ENCODE peak calls at places on chromosomes 2 and 18, in eight cellular contexts. One of them, this sample, is unnamed. For H3K9me3, the result is how much of the 10 kb centered on the place peaks cover.

GRCh38 chr2:237320801-237321563 is 93.0 kb downstream of the COL6A3 start:
- DNase-seq in OCI-LY7: no peak
- DNase-seq in IMR-90: no peak
- DNase-seq in endothelial cell of umbilical vein: no peak
- DNase-seq in GM23248: no peak
- DNase-seq in HCT116: no peak
- DNase-seq in fibroblast of lung: no peak
- DNase-seq in H9: no peak
- DNase-seq in this sample: no peak

GRCh38 chr2:224407241-224407680 is 5.4 kb upstream of the FAM124B start:
- DNase-seq in GM23248: no peak
- DNase-seq in OCI-LY7: peak
- DNase-seq in HCT116: no peak
- DNase-seq in IMR-90: no peak
- DNase-seq in H9: no peak
- DNase-seq in fibroblast of lung: no peak
- DNase-seq in endothelial cell of umbilical vein: peak
- DNase-seq in this sample: no peak

GRCh38 chr2:234839285-234839684 is 112.5 kb upstream of the SH3BP4 start:
- DNase-seq in OCI-LY7: no peak
- DNase-seq in endothelial cell of umbilical vein: no peak
- DNase-seq in GM23248: peak
- DNase-seq in IMR-90: no peak
- DNase-seq in H9: no peak
- DNase-seq in HCT116: no peak
- DNase-seq in fibroblast of lung: peak
- DNase-seq in this sample: peak

GRCh38 chr18:44729631-44730101 is 49.0 kb downstream of the SETBP1 start:
- DNase-seq in H9: no peak
- DNase-seq in IMR-90: peak
- DNase-seq in fibroblast of lung: peak
- DNase-seq in endothelial cell of umbilical vein: no peak
- DNase-seq in GM23248: peak
- DNase-seq in HCT116: no peak
- DNase-seq in OCI-LY7: no peak
- DNase-seq in this sample: peak

GRCh38 chr2:230318190-230319121 is 8.5 kb upstream of the SP140L start:
- DNase-seq in OCI-LY7: peak
- DNase-seq in IMR-90: no peak
- DNase-seq in H9: no peak
- DNase-seq in HCT116: no peak
- DNase-seq in endothelial cell of umbilical vein: no peak
- DNase-seq in fibroblast of lung: no peak
- DNase-seq in GM23248: no peak
- DNase-seq in this sample: no peak

GRCh38 chr2:23698733-23699391 is 228.1 kb downstream of the ATAD2B start:
- DNase-seq in IMR-90: peak
- DNase-seq in endothelial cell of umbilical vein: peak
- DNase-seq in H9: peak
- DNase-seq in HCT116: no peak
- DNase-seq in fibroblast of lung: peak
- DNase-seq in OCI-LY7: no peak
- DNase-seq in GM23248: no peak
- DNase-seq in this sample: peak

GRCh38 chr2:166653185-166653813 is 159.2 kb upstream of the SCN7A start:
- DNase-seq in OCI-LY7: no peak
- DNase-seq in fibroblast of lung: peak
- DNase-seq in HCT116: no peak
- DNase-seq in IMR-90: peak
- DNase-seq in GM23248: no peak
- DNase-seq in endothelial cell of umbilical vein: peak
- DNase-seq in H9: no peak
- DNase-seq in this sample: peak

GRCh38 chr18:58247363-58247834 is 203.4 kb downstream of the NEDD4L start:
- DNase-seq in IMR-90: peak
- DNase-seq in HCT116: no peak
- DNase-seq in fibroblast of lung: peak
- DNase-seq in GM23248: peak
- DNase-seq in OCI-LY7: no peak
- DNase-seq in endothelial cell of umbilical vein: peak
- DNase-seq in H9: peak
- DNase-seq in this sample: peak

GRCh38 chr2:106159867-106160785 is 34.0 kb downstream of the UXS1 start:
- DNase-seq in HCT116: no peak
- DNase-seq in GM23248: no peak
- DNase-seq in fibroblast of lung: no peak
- DNase-seq in IMR-90: no peak
- DNase-seq in OCI-LY7: peak
- DNase-seq in endothelial cell of umbilical vein: no peak
- DNase-seq in H9: no peak
- DNase-seq in this sample: no peak

GRCh38 chr2:47046271-47046670 is 108.8 kb downstream of the STPG4 start:
- DNase-seq in H9: no peak
- DNase-seq in OCI-LY7: no peak
- DNase-seq in HCT116: no peak
- DNase-seq in endothelial cell of umbilical vein: no peak
- DNase-seq in GM23248: no peak
- DNase-seq in fibroblast of lung: no peak
- DNase-seq in IMR-90: no peak
- DNase-seq in this sample: no peak

GRCh38 chr2:168594778-168595177 is 138.7 kb downstream of the CERS6 start:
- DNase-seq in OCI-LY7: no peak
- DNase-seq in H9: no peak
- DNase-seq in fibroblast of lung: no peak
- DNase-seq in HCT116: no peak
- DNase-seq in GM23248: no peak
- DNase-seq in endothelial cell of umbilical vein: no peak
- DNase-seq in IMR-90: no peak
- DNase-seq in this sample: no peak

GRCh38 chr2:238771193-238771592 is 76.7 kb upstream of the TWIST2 start:
- DNase-seq in GM23248: peak
- DNase-seq in fibroblast of lung: peak
- DNase-seq in OCI-LY7: no peak
- DNase-seq in IMR-90: peak
- DNase-seq in HCT116: no peak
- DNase-seq in endothelial cell of umbilical vein: no peak
- DNase-seq in H9: peak
- DNase-seq in this sample: peak

GRCh38 chr2:9964334-9964980 is 13.0 kb downstream of the GRHL1 start:
- DNase-seq in OCI-LY7: no peak
- DNase-seq in IMR-90: no peak
- DNase-seq in fibroblast of lung: no peak
- DNase-seq in GM23248: no peak
- DNase-seq in endothelial cell of umbilical vein: no peak
- DNase-seq in HCT116: no peak
- DNase-seq in H9: no peak
- DNase-seq in this sample: no peak

GRCh38 chr2:230601510-230601909 is 111.1 kb upstream of the CAB39 start:
- DNase-seq in endothelial cell of umbilical vein: no peak
- DNase-seq in OCI-LY7: peak
- DNase-seq in GM23248: no peak
- DNase-seq in IMR-90: no peak
- DNase-seq in H9: no peak
- DNase-seq in HCT116: no peak
- DNase-seq in fibroblast of lung: no peak
- DNase-seq in this sample: no peak

GRCh38 chr2:173327421-173327820 is 27.3 kb upstream of the CDCA7 start:
- DNase-seq in H9: no peak
- DNase-seq in IMR-90: no peak
- DNase-seq in endothelial cell of umbilical vein: no peak
- DNase-seq in HCT116: no peak
- DNase-seq in GM23248: no peak
- DNase-seq in fibroblast of lung: no peak
- DNase-seq in OCI-LY7: no peak
- DNase-seq in this sample: no peak
- H3K9me3 ChIP-seq in H9: under half
- H3K9me3 ChIP-seq in IMR-90: under half
- H3K9me3 ChIP-seq in endothelial cell of umbilical vein: under half
- H3K9me3 ChIP-seq in HCT116: under half
- H3K9me3 ChIP-seq in GM23248: under half
- H3K9me3 ChIP-seq in fibroblast of lung: under half
- H3K9me3 ChIP-seq in OCI-LY7: under half
- H3K9me3 ChIP-seq in this sample: under half

DNA sequence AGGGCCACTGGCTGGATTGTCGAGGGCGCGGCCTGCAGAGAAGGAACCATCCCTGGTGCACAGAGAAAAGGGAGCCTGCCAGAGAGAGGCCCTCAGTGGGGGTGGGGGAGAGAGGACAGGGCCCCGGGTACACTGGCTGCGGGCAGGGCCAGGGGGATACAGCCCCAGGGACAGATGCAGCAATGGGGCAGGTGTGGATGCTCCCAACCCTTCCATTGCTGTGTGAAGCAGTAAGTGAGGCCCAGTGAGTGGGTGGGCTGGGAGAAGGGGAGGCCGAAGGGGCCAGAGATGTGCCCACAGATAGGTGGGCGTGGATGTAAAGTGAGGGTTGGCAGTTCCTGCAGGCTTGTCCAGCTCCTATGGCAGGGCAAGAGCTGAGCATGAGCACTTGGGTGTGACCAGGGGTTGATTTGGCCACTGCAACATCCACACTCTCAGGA is 7.4 kb downstream of the AGXT start:
- DNase-seq in HCT116: no peak
- DNase-seq in endothelial cell of umbilical vein: no peak
- DNase-seq in IMR-90: no peak
- DNase-seq in GM23248: no peak
- DNase-seq in fibroblast of lung: no peak
- DNase-seq in OCI-LY7: no peak
- DNase-seq in H9: no peak
- DNase-seq in this sample: no peak
- H3K4me2 ChIP-seq in HCT116: no peak
- H3K4me2 ChIP-seq in endothelial cell of umbilical vein: no peak
- H3K4me2 ChIP-seq in IMR-90: no peak
- H3K4me2 ChIP-seq in GM23248: no peak
- H3K4me2 ChIP-seq in fibroblast of lung: no peak
- H3K4me2 ChIP-seq in OCI-LY7: no peak
- H3K4me2 ChIP-seq in H9: no peak
- H3K4me2 ChIP-seq in this sample: no peak

GRCh38 chr2:189997016-189997415 is 65.5 kb downstream of the MSTN start:
- DNase-seq in OCI-LY7: no peak
- DNase-seq in endothelial cell of umbilical vein: no peak
- DNase-seq in fibroblast of lung: no peak
- DNase-seq in H9: no peak
- DNase-seq in IMR-90: peak
- DNase-seq in HCT116: no peak
- DNase-seq in GM23248: no peak
- DNase-seq in this sample: no peak
- H3K9me3 ChIP-seq in OCI-LY7: under half
- H3K9me3 ChIP-seq in endothelial cell of umbilical vein: under half
- H3K9me3 ChIP-seq in fibroblast of lung: under half
- H3K9me3 ChIP-seq in H9: under half
- H3K9me3 ChIP-seq in IMR-90: under half
- H3K9me3 ChIP-seq in HCT116: under half
- H3K9me3 ChIP-seq in GM23248: under half
- H3K9me3 ChIP-seq in this sample: under half

GRCh38 chr2:216507220-216508143 is 8.8 kb downstream of the RPL37A start:
- DNase-seq in H9: no peak
- DNase-seq in fibroblast of lung: no peak
- DNase-seq in endothelial cell of umbilical vein: no peak
- DNase-seq in HCT116: no peak
- DNase-seq in IMR-90: no peak
- DNase-seq in GM23248: no peak
- DNase-seq in OCI-LY7: no peak
- DNase-seq in this sample: no peak
- H3K4me2 ChIP-seq in H9: no peak
- H3K4me2 ChIP-seq in fibroblast of lung: no peak
- H3K4me2 ChIP-seq in endothelial cell of umbilical vein: no peak
- H3K4me2 ChIP-seq in HCT116: no peak
- H3K4me2 ChIP-seq in IMR-90: no peak
- H3K4me2 ChIP-seq in GM23248: no peak
- H3K4me2 ChIP-seq in OCI-LY7: no peak
- H3K4me2 ChIP-seq in this sample: no peak

DNA sequence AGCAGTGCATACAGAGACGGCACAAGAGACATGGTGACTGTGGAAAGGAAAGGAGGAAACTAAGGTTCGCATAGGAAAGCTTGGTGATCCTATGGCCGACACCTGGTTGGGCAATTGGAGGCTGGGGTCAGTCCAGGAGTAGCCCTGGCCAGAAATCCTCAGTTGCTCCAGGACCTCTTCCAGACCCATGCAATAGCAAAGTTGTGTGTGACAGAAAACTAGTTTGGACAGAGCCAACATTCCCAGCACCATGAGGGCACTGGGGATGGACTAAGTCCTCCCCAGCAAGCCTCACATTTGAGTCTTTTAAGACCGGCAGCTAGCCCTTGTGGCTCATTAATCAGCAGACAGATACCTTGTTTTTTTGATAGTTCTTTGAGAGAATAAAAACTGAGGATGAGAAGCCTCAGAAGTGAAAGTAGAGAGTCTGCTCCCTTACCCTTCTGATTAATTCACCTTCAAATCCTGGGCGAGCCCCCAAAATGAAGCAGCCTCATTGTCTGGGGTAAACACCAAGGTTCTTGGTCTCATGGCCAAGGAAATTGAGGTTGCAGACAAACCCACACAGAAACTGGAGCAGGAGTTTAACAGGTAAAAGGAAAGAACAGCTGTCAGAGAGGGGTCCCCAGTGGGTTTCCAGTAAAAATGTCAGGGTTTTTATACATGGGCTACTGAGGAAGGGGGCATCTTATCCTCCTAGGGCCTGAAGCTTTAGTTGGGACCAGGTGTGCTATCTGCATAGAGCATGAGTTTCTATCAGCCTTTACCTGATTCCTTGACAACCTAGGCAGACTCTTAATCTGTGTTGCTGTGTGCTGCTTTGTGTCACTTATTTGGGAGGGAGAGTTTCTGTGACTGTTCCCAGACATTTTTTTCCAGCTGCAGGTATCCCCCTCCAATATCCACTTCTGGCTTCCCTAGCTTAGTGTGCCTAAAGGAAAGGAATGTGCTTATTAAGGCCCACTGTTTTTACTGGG is 39.1 kb downstream of the STK17B start:
- DNase-seq in fibroblast of lung: peak
- DNase-seq in OCI-LY7: peak
- DNase-seq in IMR-90: peak
- DNase-seq in GM23248: peak
- DNase-seq in endothelial cell of umbilical vein: no peak
- DNase-seq in H9: no peak
- DNase-seq in HCT116: no peak
- DNase-seq in this sample: peak
- H3K9me3 ChIP-seq in fibroblast of lung: under half
- H3K9me3 ChIP-seq in OCI-LY7: half or more
- H3K9me3 ChIP-seq in IMR-90: under half
- H3K9me3 ChIP-seq in GM23248: under half
- H3K9me3 ChIP-seq in endothelial cell of umbilical vein: under half
- H3K9me3 ChIP-seq in H9: under half
- H3K9me3 ChIP-seq in HCT116: under half
- H3K9me3 ChIP-seq in this sample: under half

DNA sequence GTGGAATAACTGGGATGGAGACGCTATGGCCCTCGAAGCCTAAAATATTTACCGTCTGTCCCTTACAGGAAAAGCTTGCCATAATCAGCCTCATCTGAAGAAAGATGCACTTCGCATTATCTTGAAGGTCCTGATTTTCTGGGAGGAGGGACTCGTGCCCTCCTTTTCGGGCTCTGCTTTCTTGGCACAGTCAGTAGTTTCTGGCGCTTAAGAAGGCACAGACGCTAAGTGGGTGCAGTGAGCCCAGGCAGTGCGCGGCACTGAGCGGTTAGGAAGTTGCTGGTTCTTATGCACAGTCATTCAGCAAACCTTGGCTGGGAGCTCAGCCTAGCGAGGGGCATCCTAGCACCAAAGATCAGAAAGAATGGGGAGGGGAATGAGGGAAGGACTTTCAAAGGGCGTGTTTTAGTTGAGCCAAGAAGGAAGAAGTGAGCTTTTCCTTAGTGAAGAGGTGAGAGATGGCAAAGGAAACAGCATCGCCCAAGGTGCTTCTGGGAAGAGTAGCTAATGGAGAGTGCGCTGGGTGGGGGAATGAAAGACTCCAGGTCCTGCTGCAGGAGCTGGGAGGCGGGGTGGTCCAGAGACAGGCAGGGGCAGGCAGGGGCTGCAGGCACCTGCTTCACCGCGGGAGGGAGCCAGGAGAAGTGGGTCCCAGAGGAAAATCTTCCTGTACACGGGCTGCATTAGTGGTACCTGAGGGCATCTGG is 64.1 kb downstream of the ZCCHC2 start:
- DNase-seq in HCT116: no peak
- DNase-seq in OCI-LY7: no peak
- DNase-seq in GM23248: no peak
- DNase-seq in IMR-90: no peak
- DNase-seq in endothelial cell of umbilical vein: no peak
- DNase-seq in H9: no peak
- DNase-seq in fibroblast of lung: no peak
- DNase-seq in this sample: no peak
- H3K4me2 ChIP-seq in HCT116: no peak
- H3K4me2 ChIP-seq in OCI-LY7: no peak
- H3K4me2 ChIP-seq in GM23248: no peak
- H3K4me2 ChIP-seq in IMR-90: no peak
- H3K4me2 ChIP-seq in endothelial cell of umbilical vein: no peak
- H3K4me2 ChIP-seq in H9: no peak
- H3K4me2 ChIP-seq in fibroblast of lung: no peak
- H3K4me2 ChIP-seq in this sample: peak